ENCODE peak calls at places on chromosomes 1 and 21, in ten cellular contexts. Q, O, V, X, W, I, F, C, E and B are unnamed samples.

GRCh38 chr21:39251326-39251725 is 62.1 kb downstream of the BRWD1 start:
- DNase-seq in E (no peak), O (no peak), V (no peak), F (no peak), I (no peak), C (no peak), X (no peak), W (no peak), Q (no peak), B (no peak)

GRCh38 chr21:16082038-16082816 is 352.4 kb downstream of the USP25 start:
- DNase-seq in O (no peak), V (no peak), X (no peak), E (no peak), W (peak), C (no peak), Q (no peak), F (no peak), I (no peak), B (no peak)

GRCh38 chr1:81834268-81834667 is 33.5 kb downstream of the ADGRL2 start:
- DNase-seq in F (no peak), X (no peak), W (no peak), V (no peak), C (peak), E (no peak), I (no peak), O (no peak), Q (no peak), B (no peak)

GRCh38 chr1:225866061-225866844 is 15.9 kb downstream of the TMEM63A start:
- DNase-seq in W (no peak), V (no peak), Q (no peak), F (no peak), C (peak), X (no peak), E (no peak), O (no peak), I (no peak), B (no peak)

GRCh38 chr1:200530551-200531261 is 89.8 kb downstream of the KIF14 start:
- DNase-seq in I (no peak), F (no peak), E (no peak), C (no peak), O (no peak), Q (no peak), V (no peak), W (no peak), X (no peak), B (no peak)

GRCh38 chr1:246609632-246610031 is 43.4 kb downstream of the CNST start:
- DNase-seq in V (peak), X (no peak), C (no peak), W (no peak), E (no peak), Q (no peak), I (no peak), F (no peak), O (no peak), B (no peak)

GRCh38 chr1:109534307-109534858 is 5.3 kb upstream of the GPR61 start:
- DNase-seq in Q (no peak), X (no peak), O (no peak), C (no peak), V (no peak), I (no peak), W (no peak), E (no peak), F (no peak), B (no peak)

GRCh38 chr1:222634180-222635013 is 16.5 kb downstream of the MIA3 start:
- DNase-seq in V (peak), W (peak), Q (peak), E (peak), F (no peak), C (peak), O (peak), X (no peak), I (no peak), B (peak)

GRCh38 chr1:234533034-234533571 is 54.1 kb upstream of the TARBP1 start:
- DNase-seq in V (peak), E (no peak), O (no peak), Q (no peak), W (no peak), I (no peak), F (no peak), X (no peak), C (peak), B (no peak)

GRCh38 chr1:164263540-164263939 is 295.4 kb upstream of the PBX1 start:
- DNase-seq in E (no peak), I (no peak), F (no peak), C (no peak), X (no peak), V (no peak), W (no peak), Q (no peak), O (no peak), B (no peak)

GRCh38 chr1:30758785-30759380 is 1.3 kb upstream of the LAPTM5 start:
- DNase-seq in F (no peak), E (peak), X (no peak), W (no peak), I (no peak), O (peak), Q (no peak), C (no peak), V (no peak), B (no peak)

GRCh38 chr1:40257313-40257687 is 736 bp upstream of the ZMPSTE24 start:
- DNase-seq in X (no peak), C (no peak), I (no peak), O (peak), Q (no peak), V (no peak), E (no peak), W (no peak), F (no peak), B (peak)

GRCh38 chr1:207844374-207844773 is 66.6 kb downstream of the CD34 start:
- DNase-seq in O (no peak), C (peak), I (no peak), E (no peak), X (no peak), V (no peak), F (no peak), Q (no peak), W (no peak), B (no peak)

GRCh38 chr1:171817511-171818265 is 23.6 kb upstream of the DNM3 start:
- DNase-seq in C (peak), W (peak), F (no peak), Q (peak), X (no peak), E (peak), V (no peak), O (peak), I (no peak), B (no peak)

DNA sequence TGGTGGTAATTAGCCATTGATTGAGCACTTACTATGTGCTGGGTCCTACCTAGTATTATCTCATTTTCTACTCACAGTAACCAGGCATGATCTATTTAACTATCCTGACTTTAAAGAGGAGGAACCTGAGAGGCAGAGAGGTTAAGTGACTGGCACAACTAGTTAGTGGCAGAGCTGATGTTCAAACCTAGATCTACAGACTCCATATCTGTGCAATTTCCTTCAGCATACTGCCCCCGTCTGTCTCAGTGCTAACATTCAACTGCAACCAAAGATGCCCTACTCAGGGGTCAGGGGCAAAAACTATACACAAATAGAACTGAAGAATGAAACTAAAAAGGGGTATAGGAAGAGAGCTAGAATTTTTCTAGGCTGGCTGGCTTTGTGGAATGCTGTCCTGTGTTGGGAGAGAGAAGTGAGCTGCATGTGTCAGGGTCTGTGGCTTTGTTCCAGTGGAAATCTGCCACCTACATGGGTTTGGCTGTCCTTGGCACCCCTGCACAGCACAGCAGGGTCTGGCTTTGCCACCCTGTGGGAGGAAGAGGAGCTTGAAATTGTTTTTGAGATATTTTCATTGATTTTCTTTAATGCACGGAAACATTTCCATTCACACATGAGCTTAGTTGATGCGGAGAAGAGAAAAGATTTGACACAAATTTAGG is 368.5 kb downstream of the RPS6KC1 start:
- DNase-seq in Q (no peak), X (no peak), V (no peak), C (no peak), I (no peak), F (no peak), O (no peak), W (no peak), E (no peak), B (no peak)
- TF ChIP-seq CTCF in Q (no peak), X (peak), V (no peak), C (no peak), I (no peak), F (no peak), O (no peak), W (no peak), E (no peak), B (peak)

GRCh38 chr1:25433389-25434186 is 2.9 kb downstream of the MACO1 start:
- DNase-seq in Q (no peak), E (no peak), V (no peak), X (no peak), C (no peak), W (no peak), I (no peak), F (no peak), O (no peak), B (no peak)

GRCh38 chr1:25430666-25431494 is at the start of gene MACO1:
- DNase-seq in O (peak), Q (peak), F (peak), X (peak), I (peak), V (peak), E (peak), W (peak), C (peak), B (peak)

GRCh38 chr1:25431495-25432363 is 1.0 kb downstream of the MACO1 start:
- DNase-seq in F (no peak), E (no peak), X (peak), C (no peak), V (no peak), Q (no peak), O (no peak), W (peak), I (no peak), B (no peak)

GRCh38 chr1:25432749-25433388 is 2.2 kb downstream of the MACO1 start:
- DNase-seq in I (no peak), F (no peak), C (no peak), V (no peak), Q (no peak), X (no peak), E (no peak), O (no peak), W (no peak), B (no peak)

DNA sequence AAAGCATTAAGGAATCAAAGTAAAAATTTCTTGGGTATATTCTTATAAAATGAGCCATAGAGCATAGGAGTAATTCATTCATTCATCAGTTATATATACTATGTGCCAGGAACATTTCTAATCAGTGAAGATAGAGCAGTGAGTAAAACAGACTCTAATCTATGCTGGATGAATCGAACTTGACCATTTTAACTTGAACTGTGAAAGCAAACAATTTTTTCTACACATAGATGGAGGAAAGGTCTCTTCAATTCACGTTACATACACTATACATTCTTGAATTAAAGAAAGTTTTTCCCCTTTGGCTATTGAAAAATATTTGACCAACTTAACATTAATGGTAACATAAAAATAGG is 1.6 kb downstream of the MACO1 start:
- DNase-seq in F (no peak), O (no peak), E (no peak), I (no peak), X (no peak), V (no peak), W (no peak), C (no peak), Q (no peak), B (no peak)
- H3K4me3 ChIP-seq in F (no peak), O (no peak), E (peak), I (peak), X (peak), V (peak), W (peak), C (peak), Q (peak), B (peak)

GRCh38 chr1:91404151-91405012 is at the start of gene HFM1:
- DNase-seq in Q (peak), O (peak), C (peak), E (peak), I (peak), X (peak), F (no peak), W (peak), V (peak), B (peak)

GRCh38 chr1:91402023-91402422 is 2.6 kb downstream of the HFM1 start:
- DNase-seq in W (no peak), E (no peak), X (no peak), F (no peak), C (no peak), V (no peak), Q (no peak), I (no peak), O (no peak), B (no peak)

DNA sequence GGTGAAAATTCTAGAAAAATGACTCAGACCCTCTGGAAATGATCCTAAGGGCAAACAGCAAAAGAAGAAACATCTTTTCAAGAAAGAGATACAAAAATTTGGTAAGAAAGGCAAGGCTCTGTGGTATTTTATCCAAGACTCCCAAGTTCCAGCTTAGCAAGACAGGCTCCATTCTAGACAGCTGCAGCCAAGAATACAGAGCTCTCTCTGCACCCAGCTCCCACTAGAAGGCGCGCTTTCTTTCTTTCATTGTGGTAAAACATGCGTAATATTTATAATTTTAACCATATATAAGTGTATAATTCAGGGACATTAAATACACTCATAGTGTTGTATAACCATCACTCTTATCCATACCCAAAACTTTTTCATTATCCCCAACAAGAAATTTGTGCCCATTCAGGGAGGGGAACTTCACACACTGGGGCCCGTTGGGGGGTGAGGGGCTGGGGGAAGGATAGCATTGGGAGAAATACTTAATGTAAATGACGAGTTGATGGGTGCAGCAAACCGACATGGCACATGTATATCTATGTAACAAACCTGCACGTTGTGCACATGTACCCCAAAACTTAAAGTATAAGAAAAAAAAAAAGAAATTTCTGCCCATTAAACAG is 2.2 kb upstream of the HFM1 start:
- DNase-seq in X (no peak), C (peak), I (no peak), E (no peak), O (no peak), W (no peak), Q (no peak), F (no peak), V (no peak), B (no peak)
- TF ChIP-seq CTCF in X (no peak), C (peak), I (no peak), E (peak), O (peak), W (peak), Q (no peak), F (peak), V (peak), B (peak)

DNA sequence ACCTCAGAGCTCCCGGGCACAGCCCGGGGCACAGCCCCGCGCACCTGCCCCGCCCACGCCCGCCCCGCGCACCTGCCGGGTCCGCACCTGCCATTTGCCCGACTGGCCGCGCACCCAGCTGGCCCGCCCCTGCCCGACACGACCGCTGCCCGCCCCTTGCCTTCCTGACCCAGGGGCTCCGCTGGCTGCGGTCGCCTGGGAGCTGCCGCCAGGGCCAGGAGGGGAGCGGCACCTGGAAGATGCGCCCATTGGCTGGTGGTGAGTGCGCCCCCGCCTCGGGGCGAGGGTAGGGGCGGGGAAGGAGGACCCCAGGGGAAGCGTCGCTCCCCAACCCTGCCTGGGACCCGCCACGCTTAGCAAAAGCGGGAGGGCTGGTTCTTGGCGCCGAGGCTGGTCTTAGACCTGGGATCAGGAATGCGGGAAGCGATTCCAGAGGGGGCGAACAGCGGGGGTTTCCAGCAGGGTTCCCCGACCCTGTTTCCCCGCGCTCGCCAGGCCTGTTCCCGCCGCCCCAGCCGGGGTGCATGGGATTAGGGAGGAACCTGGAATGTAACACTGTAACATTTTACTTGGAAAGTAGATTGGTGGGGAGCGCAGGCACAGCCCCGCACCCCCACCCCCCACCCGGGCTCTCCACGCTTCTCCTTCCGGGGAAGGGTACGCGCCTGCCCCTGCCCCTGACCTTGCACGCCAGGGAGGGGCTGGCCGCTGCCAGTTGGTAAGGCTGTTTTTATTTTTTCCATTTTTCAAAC is at the start of gene FAM3B:
- DNase-seq in C (no peak), W (peak), O (no peak), I (peak), V (no peak), F (no peak), Q (peak), E (no peak), X (no peak), B (no peak)
- H3K4me3 ChIP-seq in C (no peak), W (peak), O (no peak), I (peak), V (no peak), F (peak), Q (no peak), E (no peak), X (no peak), B (no peak)

DNA sequence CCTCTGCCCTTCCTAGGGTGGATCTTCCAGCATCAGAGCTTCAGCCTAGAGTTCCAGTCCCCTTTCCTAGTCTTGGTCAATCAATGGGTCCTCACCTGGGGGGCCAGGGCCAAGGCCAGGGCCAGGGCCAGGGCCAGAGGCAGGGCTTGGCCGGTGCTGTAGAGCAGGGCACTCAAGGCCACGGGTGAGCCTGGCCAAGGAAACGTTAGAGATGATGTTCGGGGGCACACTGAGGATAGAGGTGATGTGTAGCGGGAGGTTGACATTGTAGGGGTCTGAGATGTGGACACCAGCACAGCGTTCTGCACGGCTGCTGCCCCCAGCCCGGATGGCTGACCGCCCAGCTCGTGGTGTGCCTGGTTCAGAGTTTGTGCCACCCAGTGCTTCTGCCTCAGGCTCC is 5.4 kb upstream of the USF1 start:
- DNase-seq in E (no peak), F (no peak), I (no peak), W (no peak), C (no peak), V (no peak), X (no peak), O (no peak), Q (no peak), B (no peak)
- TF ChIP-seq CTCF in E (no peak), F (no peak), I (no peak), W (no peak), C (no peak), V (no peak), X (no peak), O (no peak), Q (no peak), B (no peak)